ENCODE peak calls at places on chromosomes 1 and 21, in nine cellular contexts. Q, C, S, K, W, T, J, N and U are unnamed samples.
A peak's percentile ranks its signal among the peaks of the same experiment; 100 is the strongest.

GRCh38 chr1:203520315-203520714 is 26.4 kb downstream of the OPTC start:
- DNase-seq in Q (no peak), C (no peak), S (no peak), K (no peak), W (peak; percentile 79), T (no peak), J (no peak), N (peak; percentile 38), U (no peak)

GRCh38 chr1:108830119-108831008 is 26.5 kb downstream of the AKNAD1 start:
- DNase-seq in Q (peak; percentile 73), C (no peak), S (no peak), K (no peak), W (peak; percentile 99), T (no peak), J (peak; percentile 19), N (peak; percentile 52), U (no peak)

GRCh38 chr1:180252638-180253536 is 22.8 kb downstream of the LHX4 start:
- DNase-seq in Q (peak; percentile 72), C (peak; percentile 54), S (peak; percentile 84), K (peak; percentile 36), W (peak; percentile 73), T (peak; percentile 79), J (peak; percentile 42), N (peak; percentile 8), U (peak; percentile 86)

GRCh38 chr21:38439336-38439900 is 58.9 kb downstream of the ERG start:
- DNase-seq in Q (no peak), C (no peak), S (no peak), K (no peak), W (peak; percentile 13), T (no peak), J (no peak), N (peak; percentile 70), U (no peak)

GRCh38 chr1:103942029-103942428 is 192.3 kb downstream of the AMY1C start:
- DNase-seq in Q (no peak), C (no peak), S (no peak), K (no peak), W (no peak), T (no peak), J (no peak), N (no peak), U (no peak)

GRCh38 chr1:3924186-3924815 is 24.2 kb upstream of the C1orf174 start:
- DNase-seq in Q (no peak), C (no peak), S (peak; percentile 13), K (no peak), W (no peak), T (no peak), J (no peak), N (no peak), U (no peak)

GRCh38 chr1:17016317-17016661 is 4.6 kb upstream of the ATP13A2 start:
- DNase-seq in Q (no peak), C (no peak), S (no peak), K (no peak), W (peak; percentile 74), T (no peak), J (no peak), N (peak; percentile 60), U (no peak)

GRCh38 chr1:68175621-68176398 is 56.5 kb downstream of the WLS start:
- DNase-seq in Q (no peak), C (no peak), S (no peak), K (no peak), W (no peak), T (no peak), J (no peak), N (no peak), U (no peak)

GRCh38 chr1:10628685-10629084 is 153.9 kb downstream of the PEX14 start:
- DNase-seq in Q (peak; percentile 81), C (no peak), S (no peak), K (no peak), W (no peak), T (no peak), J (no peak), N (peak; percentile 81), U (no peak)